ENCODE peak calls at places on chromosomes 1 and 21, in eight cellular contexts. One of them, this sample, is unnamed.

GRCh38 chr1:75999034-75999433 is 66.8 kb upstream of the ASB17 start:
- DNase-seq in esophagus muscularis mucosa: no peak
- DNase-seq in suprapubic skin: no peak
- DNase-seq in IMR-90: no peak
- DNase-seq in ovary: no peak
- DNase-seq in uterus: no peak
- DNase-seq in transverse colon: no peak
- DNase-seq in breast epithelium: no peak
- DNase-seq in this sample: no peak

GRCh38 chr21:46667735-46668380 is 32.4 kb downstream of the PRMT2 start:
- DNase-seq in esophagus muscularis mucosa: no peak
- DNase-seq in suprapubic skin: no peak
- DNase-seq in IMR-90: peak
- DNase-seq in ovary: no peak
- DNase-seq in uterus: no peak
- DNase-seq in transverse colon: no peak
- DNase-seq in breast epithelium: no peak
- DNase-seq in this sample: no peak

GRCh38 chr1:72284398-72285073 is 2.2 kb upstream of the NEGR1 start:
- DNase-seq in esophagus muscularis mucosa: no peak
- DNase-seq in suprapubic skin: no peak
- DNase-seq in IMR-90: peak
- DNase-seq in ovary: peak
- DNase-seq in uterus: peak
- DNase-seq in transverse colon: peak
- DNase-seq in breast epithelium: no peak
- DNase-seq in this sample: no peak

GRCh38 chr1:4801192-4801924 is 146.9 kb downstream of the AJAP1 start:
- DNase-seq in esophagus muscularis mucosa: no peak
- DNase-seq in suprapubic skin: no peak
- DNase-seq in IMR-90: no peak
- DNase-seq in ovary: peak
- DNase-seq in uterus: peak
- DNase-seq in transverse colon: peak
- DNase-seq in breast epithelium: no peak
- DNase-seq in this sample: no peak

GRCh38 chr1:2098301-2098698 is 48.1 kb downstream of the PRKCZ start:
- DNase-seq in esophagus muscularis mucosa: no peak
- DNase-seq in suprapubic skin: no peak
- DNase-seq in IMR-90: no peak
- DNase-seq in ovary: no peak
- DNase-seq in uterus: no peak
- DNase-seq in transverse colon: no peak
- DNase-seq in breast epithelium: no peak
- DNase-seq in this sample: no peak

GRCh38 chr1:98053471-98054366 is 132.9 kb upstream of the DPYD start:
- DNase-seq in esophagus muscularis mucosa: no peak
- DNase-seq in suprapubic skin: no peak
- DNase-seq in IMR-90: peak
- DNase-seq in ovary: peak
- DNase-seq in uterus: peak
- DNase-seq in transverse colon: peak
- DNase-seq in breast epithelium: no peak
- DNase-seq in this sample: peak

GRCh38 chr1:163528710-163529348 is 207.1 kb downstream of the NUF2 start:
- DNase-seq in esophagus muscularis mucosa: no peak
- DNase-seq in suprapubic skin: no peak
- DNase-seq in IMR-90: peak
- DNase-seq in ovary: no peak
- DNase-seq in uterus: peak
- DNase-seq in transverse colon: peak
- DNase-seq in breast epithelium: no peak
- DNase-seq in this sample: peak

GRCh38 chr21:44681861-44682579 is at the start of gene KRTAP12-1:
- DNase-seq in esophagus muscularis mucosa: no peak
- DNase-seq in suprapubic skin: no peak
- DNase-seq in IMR-90: no peak
- DNase-seq in ovary: no peak
- DNase-seq in uterus: no peak
- DNase-seq in transverse colon: no peak
- DNase-seq in breast epithelium: no peak
- DNase-seq in this sample: no peak

GRCh38 chr1:223035724-223036478 is 107.1 kb downstream of the TLR5 start:
- DNase-seq in esophagus muscularis mucosa: no peak
- DNase-seq in suprapubic skin: no peak
- DNase-seq in IMR-90: no peak
- DNase-seq in ovary: no peak
- DNase-seq in uterus: no peak
- DNase-seq in transverse colon: no peak
- DNase-seq in breast epithelium: no peak
- DNase-seq in this sample: peak

GRCh38 chr1:98103617-98104284 is 182.9 kb upstream of the DPYD start:
- DNase-seq in esophagus muscularis mucosa: no peak
- DNase-seq in suprapubic skin: no peak
- DNase-seq in IMR-90: peak
- DNase-seq in ovary: no peak
- DNase-seq in uterus: no peak
- DNase-seq in transverse colon: no peak
- DNase-seq in breast epithelium: no peak
- DNase-seq in this sample: no peak

GRCh38 chr1:236204043-236204442 is 61.7 kb downstream of the GPR137B start:
- DNase-seq in esophagus muscularis mucosa: no peak
- DNase-seq in suprapubic skin: no peak
- DNase-seq in IMR-90: peak
- DNase-seq in ovary: no peak
- DNase-seq in uterus: no peak
- DNase-seq in transverse colon: no peak
- DNase-seq in breast epithelium: no peak
- DNase-seq in this sample: no peak

GRCh38 chr1:229582011-229582694 is 23.6 kb upstream of the ABCB10 start:
- DNase-seq in esophagus muscularis mucosa: no peak
- DNase-seq in suprapubic skin: no peak
- DNase-seq in IMR-90: peak
- DNase-seq in ovary: peak
- DNase-seq in uterus: no peak
- DNase-seq in transverse colon: peak
- DNase-seq in breast epithelium: no peak
- DNase-seq in this sample: no peak

GRCh38 chr1:145918144-145918991 is at the start of gene PEX11B:
- DNase-seq in esophagus muscularis mucosa: peak
- DNase-seq in suprapubic skin: peak
- DNase-seq in IMR-90: peak
- DNase-seq in ovary: peak
- DNase-seq in uterus: peak
- DNase-seq in transverse colon: peak
- DNase-seq in breast epithelium: peak
- DNase-seq in this sample: peak
- TF ChIP-seq POLR2A in esophagus muscularis mucosa: peak
- TF ChIP-seq POLR2A in suprapubic skin: peak
- TF ChIP-seq POLR2A in IMR-90: peak
- TF ChIP-seq POLR2A in ovary: peak
- TF ChIP-seq POLR2A in uterus: peak
- TF ChIP-seq POLR2A in transverse colon: peak
- TF ChIP-seq POLR2A in breast epithelium: peak
- TF ChIP-seq POLR2A in this sample: peak

GRCh38 chr1:246566128-246566807 is at the start of the genes CNST and TFB2M:
- DNase-seq in esophagus muscularis mucosa: peak
- DNase-seq in suprapubic skin: peak
- DNase-seq in IMR-90: peak
- DNase-seq in ovary: peak
- DNase-seq in uterus: peak
- DNase-seq in transverse colon: peak
- DNase-seq in breast epithelium: peak
- DNase-seq in this sample: peak
- TF ChIP-seq POLR2A in esophagus muscularis mucosa: peak
- TF ChIP-seq POLR2A in suprapubic skin: peak
- TF ChIP-seq POLR2A in IMR-90: peak
- TF ChIP-seq POLR2A in ovary: peak
- TF ChIP-seq POLR2A in uterus: peak
- TF ChIP-seq POLR2A in transverse colon: peak
- TF ChIP-seq POLR2A in breast epithelium: peak
- TF ChIP-seq POLR2A in this sample: peak

GRCh38 chr1:145823565-145824498 is at the start of the genes POLR3C and RNF115:
- DNase-seq in esophagus muscularis mucosa: peak
- DNase-seq in suprapubic skin: peak
- DNase-seq in IMR-90: peak
- DNase-seq in ovary: peak
- DNase-seq in uterus: peak
- DNase-seq in transverse colon: peak
- DNase-seq in breast epithelium: peak
- DNase-seq in this sample: peak
- TF ChIP-seq POLR2A in esophagus muscularis mucosa: peak
- TF ChIP-seq POLR2A in suprapubic skin: peak
- TF ChIP-seq POLR2A in IMR-90: peak
- TF ChIP-seq POLR2A in ovary: peak
- TF ChIP-seq POLR2A in uterus: peak
- TF ChIP-seq POLR2A in transverse colon: peak
- TF ChIP-seq POLR2A in breast epithelium: peak
- TF ChIP-seq POLR2A in this sample: peak

GRCh38 chr1:182957902-182958395 is 5.0 kb upstream of the SHCBP1L start:
- DNase-seq in esophagus muscularis mucosa: no peak
- DNase-seq in suprapubic skin: no peak
- DNase-seq in IMR-90: no peak
- DNase-seq in ovary: no peak
- DNase-seq in uterus: no peak
- DNase-seq in transverse colon: no peak
- DNase-seq in breast epithelium: no peak
- DNase-seq in this sample: no peak

GRCh38 chr1:182965096-182965495 is 12.1 kb upstream of the SHCBP1L start:
- DNase-seq in esophagus muscularis mucosa: no peak
- DNase-seq in suprapubic skin: no peak
- DNase-seq in IMR-90: no peak
- DNase-seq in ovary: no peak
- DNase-seq in uterus: no peak
- DNase-seq in transverse colon: no peak
- DNase-seq in breast epithelium: no peak
- DNase-seq in this sample: no peak

GRCh38 chr1:182960046-182960445 is 7.1 kb upstream of the SHCBP1L start:
- DNase-seq in esophagus muscularis mucosa: no peak
- DNase-seq in suprapubic skin: no peak
- DNase-seq in IMR-90: no peak
- DNase-seq in ovary: no peak
- DNase-seq in uterus: no peak
- DNase-seq in transverse colon: no peak
- DNase-seq in breast epithelium: no peak
- DNase-seq in this sample: no peak

GRCh38 chr1:182965861-182966260 is 12.9 kb upstream of the SHCBP1L start:
- DNase-seq in esophagus muscularis mucosa: no peak
- DNase-seq in suprapubic skin: no peak
- DNase-seq in IMR-90: no peak
- DNase-seq in ovary: no peak
- DNase-seq in uterus: no peak
- DNase-seq in transverse colon: no peak
- DNase-seq in breast epithelium: no peak
- DNase-seq in this sample: no peak

DNA sequence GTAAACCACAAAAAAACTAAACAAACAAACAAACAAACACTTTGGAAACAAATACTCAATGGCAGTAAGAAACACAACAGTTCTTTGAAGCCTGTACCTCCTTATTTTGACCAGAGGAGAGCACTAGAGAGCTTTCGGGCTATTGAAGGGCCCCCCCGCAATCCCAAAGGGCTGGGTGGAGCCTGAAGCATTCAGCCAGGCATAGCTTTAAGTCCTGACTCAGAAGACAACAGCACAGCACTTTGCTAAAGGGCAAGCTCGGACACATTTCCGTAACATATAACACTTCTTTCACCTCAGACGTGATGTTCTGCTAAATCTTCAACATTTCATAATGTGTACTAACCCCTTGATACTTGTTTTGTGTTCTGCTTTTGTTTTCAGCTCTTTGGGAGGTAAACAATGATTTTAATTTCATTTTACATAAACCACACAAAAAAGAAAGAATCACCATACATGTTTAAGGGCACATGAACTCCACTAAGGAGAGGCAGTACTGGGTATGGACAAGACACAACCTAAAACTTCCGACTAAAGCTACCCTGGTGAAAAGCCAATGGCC is 9.7 kb upstream of the SHCBP1L start:
- DNase-seq in esophagus muscularis mucosa: peak
- DNase-seq in suprapubic skin: peak
- DNase-seq in IMR-90: peak
- DNase-seq in ovary: peak
- DNase-seq in uterus: peak
- DNase-seq in transverse colon: peak
- DNase-seq in breast epithelium: peak
- DNase-seq in this sample: peak
- TF ChIP-seq POLR2A in esophagus muscularis mucosa: no peak
- TF ChIP-seq POLR2A in suprapubic skin: peak
- TF ChIP-seq POLR2A in IMR-90: peak
- TF ChIP-seq POLR2A in ovary: peak
- TF ChIP-seq POLR2A in uterus: peak
- TF ChIP-seq POLR2A in transverse colon: no peak
- TF ChIP-seq POLR2A in breast epithelium: no peak
- TF ChIP-seq POLR2A in this sample: peak

GRCh38 chr21:42063206-42063577 is 7.9 kb upstream of the UMODL1 start:
- DNase-seq in esophagus muscularis mucosa: no peak
- DNase-seq in suprapubic skin: no peak
- DNase-seq in IMR-90: no peak
- DNase-seq in ovary: no peak
- DNase-seq in uterus: no peak
- DNase-seq in transverse colon: peak
- DNase-seq in breast epithelium: no peak
- DNase-seq in this sample: no peak

GRCh38 chr21:42061866-42062542 is 9.1 kb upstream of the UMODL1 start:
- DNase-seq in esophagus muscularis mucosa: no peak
- DNase-seq in suprapubic skin: no peak
- DNase-seq in IMR-90: no peak
- DNase-seq in ovary: no peak
- DNase-seq in uterus: no peak
- DNase-seq in transverse colon: peak
- DNase-seq in breast epithelium: no peak
- DNase-seq in this sample: peak

GRCh38 chr21:42063578-42064521 is 7.3 kb upstream of the UMODL1 start:
- DNase-seq in esophagus muscularis mucosa: no peak
- DNase-seq in suprapubic skin: no peak
- DNase-seq in IMR-90: no peak
- DNase-seq in ovary: no peak
- DNase-seq in uterus: no peak
- DNase-seq in transverse colon: peak
- DNase-seq in breast epithelium: no peak
- DNase-seq in this sample: no peak

GRCh38 chr21:42061195-42061865 is 9.8 kb upstream of the UMODL1 start:
- DNase-seq in esophagus muscularis mucosa: no peak
- DNase-seq in suprapubic skin: no peak
- DNase-seq in IMR-90: no peak
- DNase-seq in ovary: no peak
- DNase-seq in uterus: no peak
- DNase-seq in transverse colon: peak
- DNase-seq in breast epithelium: no peak
- DNase-seq in this sample: no peak

DNA sequence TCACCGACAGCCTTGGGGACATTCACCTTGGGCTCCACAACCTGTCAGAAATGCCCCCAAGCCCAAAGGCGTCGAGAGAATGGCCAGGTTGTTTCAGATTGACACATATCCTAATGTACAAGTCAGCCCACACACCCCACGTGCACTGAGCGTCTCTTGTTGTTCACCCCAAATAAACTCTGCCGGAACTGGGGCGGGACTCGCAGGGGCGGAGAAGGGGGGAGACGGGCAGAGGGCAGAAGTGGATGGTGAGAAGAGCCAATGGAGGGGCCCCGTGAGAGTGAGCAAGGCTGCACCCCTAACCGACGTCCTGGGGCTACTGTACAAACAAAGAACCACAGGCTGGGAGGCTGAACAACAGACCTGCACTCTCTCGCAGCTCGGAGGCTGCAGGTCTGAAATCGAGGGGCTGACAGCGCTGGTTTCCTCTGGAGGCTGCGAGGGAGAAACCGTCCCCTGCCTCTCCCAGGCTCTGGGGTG is 8.5 kb upstream of the UMODL1 start:
- DNase-seq in esophagus muscularis mucosa: no peak
- DNase-seq in suprapubic skin: no peak
- DNase-seq in IMR-90: no peak
- DNase-seq in ovary: no peak
- DNase-seq in uterus: no peak
- DNase-seq in transverse colon: peak
- DNase-seq in breast epithelium: no peak
- DNase-seq in this sample: peak
- TF ChIP-seq POLR2A in esophagus muscularis mucosa: no peak
- TF ChIP-seq POLR2A in suprapubic skin: no peak
- TF ChIP-seq POLR2A in IMR-90: no peak
- TF ChIP-seq POLR2A in ovary: no peak
- TF ChIP-seq POLR2A in uterus: no peak
- TF ChIP-seq POLR2A in transverse colon: peak
- TF ChIP-seq POLR2A in breast epithelium: no peak
- TF ChIP-seq POLR2A in this sample: no peak

This sample was measured in erythroblast.